ENCODE peak calls at places on chromosomes 16 and 17, in five cellular contexts. S is HepG2, J is IMR-90, D is K562, P is SK-N-SH. R is an unnamed sample.
A peak's percentile ranks its signal among the peaks of the same experiment; 100 is the strongest.

GRCh38 chr16:59887856-59888255 is 1153.7 kb upstream of the GOT2 start:
- DNase-seq in S (no peak), J (no peak), D (no peak), P (no peak), R (no peak)

GRCh38 chr17:33637534-33637933 is 344.4 kb upstream of the ASIC2 start:
- DNase-seq in D (no peak), J (no peak), S (no peak), P (no peak), R (no peak)

GRCh38 chr17:8223356-8224063 is 13.1 kb upstream of the AURKB start:
- DNase-seq in J (peak; percentile 47), D (peak; percentile 55), S (peak; percentile 79), P (peak; percentile 54), R (no peak)

GRCh38 chr17:66834919-66835454 is at the start of gene CACNG5:
- DNase-seq in J (no peak), D (peak; percentile 76), S (no peak), P (peak; percentile 100), R (no peak)

GRCh38 chr16:22139008-22139407 is 23.3 kb upstream of the SDR42E2 start:
- DNase-seq in S (no peak), D (no peak), P (no peak), J (no peak), R (no peak)

GRCh38 chr16:84281077-84281476 is 13.6 kb upstream of the WFDC1 start:
- DNase-seq in P (peak; percentile 50), S (no peak), D (peak; percentile 85), J (peak; percentile 9), R (no peak)

GRCh38 chr16:15654591-15654990 is 4.5 kb downstream of the NDE1 start:
- DNase-seq in D (no peak), S (no peak), P (no peak), J (no peak), R (no peak)

GRCh38 chr17:76075364-76076099 is 951 bp downstream of the GALR2 start:
- DNase-seq in D (no peak), J (no peak), S (no peak), P (peak; percentile 74), R (no peak)

GRCh38 chr16:72760581-72760980 is 287.3 kb downstream of the ZFHX3 start:
- DNase-seq in D (no peak), P (no peak), J (no peak), S (no peak), R (no peak)

GRCh38 chr16:89175280-89176146 is 4.0 kb downstream of the CDH15 start:
- DNase-seq in S (no peak), D (no peak), P (no peak), J (no peak), R (no peak)

GRCh38 chr16:46629331-46629843 is 8.2 kb upstream of the SHCBP1 start:
- DNase-seq in P (peak; percentile 56), S (peak; percentile 60), J (peak; percentile 60), D (peak; percentile 76), R (no peak)

GRCh38 chr17:13029340-13029739 is 11.5 kb upstream of the ELAC2 start:
- DNase-seq in S (no peak), J (no peak), D (no peak), P (no peak), R (no peak)

GRCh38 chr17:13027246-13027645 is 9.4 kb upstream of the ELAC2 start:
- DNase-seq in D (no peak), J (peak; percentile 29), P (no peak), S (no peak), R (no peak)

GRCh38 chr17:13031718-13032350 is 14.0 kb upstream of the ELAC2 start:
- DNase-seq in J (peak; percentile 47), D (peak; percentile 62), S (peak; percentile 10), P (peak; percentile 48), R (no peak)

GRCh38 chr17:13025687-13026086 is 7.9 kb upstream of the ELAC2 start:
- DNase-seq in J (no peak), S (no peak), D (no peak), P (no peak), R (no peak)

GRCh38 chr17:13030459-13031305 is 12.9 kb upstream of the ELAC2 start:
- DNase-seq in P (peak; percentile 48), D (peak; percentile 52), S (peak; percentile 30), J (peak; percentile 50), R (no peak)
- TF ChIP-seq MXI1 in P (no peak), D (no peak), S (no peak), J (no peak), R (no peak)

DNA sequence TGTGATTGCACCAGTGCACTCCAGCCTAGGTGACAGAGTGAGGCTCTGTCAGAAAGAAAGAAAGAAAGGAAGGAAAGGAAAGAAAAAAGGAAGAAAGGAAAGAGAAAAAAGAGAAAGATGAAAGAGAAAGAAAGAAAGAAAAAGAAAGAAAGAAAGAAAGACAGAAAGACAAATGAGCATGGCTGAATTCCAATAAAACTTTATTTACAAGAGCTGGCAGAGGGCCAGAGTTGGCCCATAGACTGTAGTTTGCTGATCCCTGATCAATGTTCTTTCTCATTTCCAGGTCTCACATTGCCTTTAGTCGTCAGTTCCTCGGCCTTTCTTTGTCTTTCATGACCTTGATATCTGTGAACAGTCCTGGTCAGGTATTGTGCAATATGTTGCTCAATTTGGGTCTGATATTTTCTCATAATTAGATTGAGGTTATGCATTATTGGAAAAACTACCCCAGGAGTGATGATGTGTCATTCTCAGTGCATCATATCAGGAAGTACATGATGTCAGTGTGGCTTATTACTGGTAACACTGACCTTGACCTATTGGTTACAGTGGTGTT is 68.5 kb upstream of the MED9 start:
- DNase-seq in S (peak; percentile 70), J (peak; percentile 61), P (no peak), D (no peak), R (no peak)
- TF ChIP-seq MXI1 in S (no peak), J (no peak), P (no peak), D (no peak), R (no peak)

DNA sequence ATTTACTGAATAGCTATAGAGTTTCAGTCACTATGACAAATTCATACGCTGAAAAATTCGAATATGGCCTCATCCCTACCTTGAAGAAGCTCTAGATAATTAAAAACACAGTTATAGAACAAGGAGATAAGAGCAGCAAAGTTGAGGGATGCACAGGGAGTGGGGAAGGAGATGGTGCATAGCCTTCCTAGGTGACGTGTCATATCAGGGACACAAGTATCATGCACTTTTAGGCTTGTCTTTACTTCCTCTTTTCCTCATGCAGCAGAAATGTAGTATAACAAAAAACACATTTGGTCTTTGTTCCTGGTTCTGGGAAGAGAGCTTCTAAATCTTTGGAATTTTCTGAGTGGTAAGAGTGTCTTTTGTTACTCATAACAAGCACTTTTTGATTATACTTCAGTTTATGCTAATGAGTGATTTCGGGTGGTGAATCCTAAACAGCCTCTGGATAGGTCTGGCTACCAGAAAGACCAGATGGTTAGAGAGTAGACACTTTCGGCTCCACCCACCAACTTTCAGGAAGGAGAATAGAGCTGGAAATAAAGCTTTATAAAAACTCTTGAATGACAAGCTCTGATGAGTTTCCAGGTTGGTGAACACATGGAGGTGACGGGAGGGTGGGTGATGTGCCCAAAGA is 341.4 kb downstream of the UTP18 start:
- DNase-seq in P (no peak), D (no peak), J (no peak), S (no peak), R (no peak)
- TF ChIP-seq MXI1 in P (no peak), D (no peak), J (no peak), S (no peak), R (no peak)

GRCh38 chr17:69489303-69489702 is 74.8 kb downstream of the MAP2K6 start:
- DNase-seq in P (no peak), J (no peak), S (no peak), D (no peak), R (no peak)

GRCh38 chr17:69480197-69480596 is 65.7 kb downstream of the MAP2K6 start:
- DNase-seq in S (no peak), J (no peak), D (no peak), P (no peak), R (no peak)

GRCh38 chr17:69486779-69487637 is 72.5 kb downstream of the MAP2K6 start:
- DNase-seq in J (no peak), P (no peak), S (no peak), D (no peak), R (no peak)

GRCh38 chr17:69485126-69485724 is 70.7 kb downstream of the MAP2K6 start:
- DNase-seq in J (no peak), P (no peak), S (no peak), D (no peak), R (no peak)

DNA sequence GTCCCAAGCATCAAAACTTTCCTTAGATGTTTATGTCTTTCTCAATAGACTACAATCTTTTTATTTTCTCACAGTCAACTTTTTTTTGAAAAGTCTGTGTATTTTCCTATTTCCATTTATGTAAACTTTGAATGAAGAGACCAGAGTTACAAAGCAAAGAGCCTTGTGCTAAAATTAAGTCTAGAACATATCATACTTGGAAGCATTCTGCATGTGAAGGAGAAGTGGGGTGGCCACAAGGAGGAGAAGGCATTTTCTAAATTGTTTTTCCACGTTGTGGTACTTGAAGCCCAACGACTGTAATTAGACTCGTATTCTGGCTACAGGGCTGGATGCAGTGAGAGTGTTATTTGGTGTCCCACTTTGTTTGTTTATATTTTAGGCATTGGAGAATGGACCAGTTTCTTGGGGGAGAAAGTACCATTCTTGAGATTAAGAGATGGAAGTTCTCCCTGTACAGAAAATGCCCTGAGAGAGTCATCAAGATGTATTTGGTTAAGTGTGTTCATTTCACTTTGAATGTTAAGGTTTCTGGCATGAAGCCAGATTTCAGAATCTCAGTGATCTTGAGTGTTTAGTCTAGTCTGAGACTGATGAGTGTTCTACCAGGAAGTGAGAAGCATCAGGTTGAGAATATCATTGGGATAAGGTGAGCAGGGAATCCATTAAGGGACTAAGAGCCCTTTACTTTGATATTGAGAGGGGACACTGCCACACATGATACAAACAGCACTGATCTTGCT is 71.6 kb downstream of the MAP2K6 start:
- DNase-seq in J (peak; percentile 59), P (no peak), S (no peak), D (no peak), R (no peak)
- TF ChIP-seq MXI1 in J (no peak), P (no peak), S (no peak), D (no peak), R (no peak)

DNA sequence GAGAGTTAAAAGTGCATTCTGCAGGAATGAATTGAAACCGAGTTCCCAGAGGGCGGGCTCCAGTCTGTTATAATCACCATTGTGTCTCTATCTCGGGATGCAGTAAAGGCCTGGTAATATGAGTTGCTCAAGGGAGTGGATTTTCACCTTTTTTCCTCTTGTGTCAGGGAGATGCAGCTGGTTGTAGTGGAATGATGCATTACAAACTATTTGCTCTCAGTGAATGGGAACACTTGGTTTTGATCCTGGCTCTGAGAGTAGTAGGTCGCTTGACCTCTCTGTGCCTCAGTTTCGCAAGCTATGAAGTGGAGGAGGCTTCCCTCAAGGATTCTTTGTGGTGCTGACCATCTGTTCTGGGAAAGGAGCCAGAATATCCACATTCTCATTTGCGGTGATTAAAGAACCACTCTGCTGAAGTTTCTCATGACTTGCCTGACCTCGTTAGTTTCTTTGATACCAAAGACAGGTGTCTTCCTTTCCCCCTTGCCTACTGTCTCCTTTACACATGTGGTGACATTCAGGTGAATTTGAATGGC is 115.9 kb downstream of the SNX29 start:
- DNase-seq in J (peak; percentile 95), S (peak; percentile 38), P (no peak), D (no peak), R (no peak)
- TF ChIP-seq MXI1 in J (no peak), S (no peak), P (no peak), D (no peak), R (no peak)

GRCh38 chr17:29855686-29856085 is 74.3 kb downstream of the SSH2 start:
- DNase-seq in D (no peak), P (no peak), S (no peak), J (peak; percentile 75), R (no peak)

GRCh38 chr17:29862951-29863350 is 67.1 kb downstream of the SSH2 start:
- DNase-seq in D (no peak), P (no peak), S (no peak), J (no peak), R (no peak)

GRCh38 chr17:29862127-29862526 is 67.9 kb downstream of the SSH2 start:
- DNase-seq in D (no peak), P (no peak), J (no peak), S (no peak), R (no peak)

GRCh38 chr17:29857823-29858222 is 72.2 kb downstream of the SSH2 start:
- DNase-seq in P (no peak), J (no peak), S (no peak), D (no peak), R (no peak)
- TF ChIP-seq MXI1 in P (no peak), J (no peak), S (no peak), D (no peak), R (no peak)

R was measured in GM12878.